ENCODE peak calls at places on chromosomes 4 and X, in eight cellular contexts. J, T, U, L, B, A, O and F are unnamed samples.

GRCh38 chr4:108270466-108271450 is 102.0 kb upstream of the LEF1 start:
- DNase-seq in J (peak), T (no peak), U (peak), L (no peak), B (peak), A (no peak), O (no peak), F (no peak)

GRCh38 chr4:7804759-7805385 is 134.8 kb downstream of the AFAP1 start:
- DNase-seq in J (no peak), T (no peak), U (no peak), L (no peak), B (no peak), A (no peak), O (no peak), F (no peak)

GRCh38 chr4:6221851-6222760 is 21.8 kb upstream of the JAKMIP1 start:
- DNase-seq in J (no peak), T (peak), U (no peak), L (peak), B (peak), A (no peak), O (peak), F (no peak)

GRCh38 chr4:135256111-135256510 is 1054.5 kb upstream of the PABPC4L start:
- DNase-seq in J (no peak), T (no peak), U (no peak), L (no peak), B (peak), A (no peak), O (no peak), F (no peak)

GRCh38 chrX:126063984-126064383 is 102.1 kb downstream of the DCAF12L2 start:
- DNase-seq in J (no peak), T (no peak), U (no peak), L (no peak), B (no peak), A (no peak), O (no peak), F (no peak)

GRCh38 chrX:103418811-103419210 is 42.5 kb downstream of the BEX3 start:
- DNase-seq in J (no peak), T (no peak), U (no peak), L (no peak), B (no peak), A (no peak), O (no peak), F (no peak)

GRCh38 chr4:139761461-139761860 is 95.8 kb downstream of the MGST2 start:
- DNase-seq in J (peak), T (no peak), U (no peak), L (no peak), B (peak), A (no peak), O (no peak), F (no peak)

GRCh38 chr4:165312506-165312905 is 15.0 kb upstream of the MSMO1 start:
- DNase-seq in J (peak), T (no peak), U (no peak), L (no peak), B (peak), A (no peak), O (no peak), F (no peak)

GRCh38 chr4:182968917-182969650 is 51.9 kb upstream of the DCTD start:
- DNase-seq in J (no peak), T (no peak), U (no peak), L (no peak), B (no peak), A (no peak), O (no peak), F (no peak)

GRCh38 chr4:89469930-89470375 is 162.4 kb upstream of the GPRIN3 start:
- DNase-seq in J (peak), T (no peak), U (peak), L (no peak), B (peak), A (no peak), O (no peak), F (no peak)

GRCh38 chrX:136780738-136781137 is at the start of gene ARHGEF6:
- DNase-seq in J (peak), T (no peak), U (no peak), L (peak), B (no peak), A (no peak), O (no peak), F (no peak)

GRCh38 chrX:1029494-1029893 is 183.0 kb downstream of the CRLF2 start:
- DNase-seq in J (no peak), T (no peak), U (no peak), L (no peak), B (no peak), A (no peak), O (no peak), F (no peak)

GRCh38 chr4:187256897-187257296 is 533.2 kb upstream of the FAT1 start:
- DNase-seq in J (no peak), T (no peak), U (no peak), L (no peak), B (no peak), A (no peak), O (no peak), F (no peak)

GRCh38 chr4:2786152-2786671 is 6.7 kb upstream of the SH3BP2 start:
- DNase-seq in J (no peak), T (no peak), U (no peak), L (no peak), B (no peak), A (no peak), O (no peak), F (no peak)

GRCh38 chr4:85522836-85523235 is 47.9 kb downstream of the ARHGAP24 start:
- DNase-seq in J (no peak), T (no peak), U (no peak), L (no peak), B (peak), A (no peak), O (no peak), F (no peak)
- TF ChIP-seq CTCF in J (no peak), T (no peak), U (no peak), L (no peak), B (no peak), A (no peak), O (no peak), F (no peak)

GRCh38 chr4:10196191-10196590 is 79.6 kb upstream of the WDR1 start:
- DNase-seq in J (no peak), T (no peak), U (no peak), L (no peak), B (no peak), A (no peak), O (no peak), F (no peak)
- TF ChIP-seq CTCF in J (no peak), T (no peak), U (no peak), L (no peak), B (no peak), A (no peak), O (no peak), F (no peak)

GRCh38 chrX:75623535-75623934 is 100.7 kb upstream of the ZDHHC15 start:
- DNase-seq in J (no peak), T (no peak), U (no peak), L (no peak), B (peak), A (no peak), O (no peak), F (no peak)
- TF ChIP-seq CTCF in J (peak), T (no peak), U (no peak), L (peak), B (peak), A (no peak), O (no peak), F (no peak)

GRCh38 chrX:95764972-95765451 is 919.6 kb upstream of the DIAPH2 start:
- DNase-seq in J (peak), T (no peak), U (no peak), L (peak), B (peak), A (no peak), O (no peak), F (peak)
- TF ChIP-seq CTCF in J (peak), T (no peak), U (peak), L (peak), B (peak), A (no peak), O (peak), F (no peak)

DNA sequence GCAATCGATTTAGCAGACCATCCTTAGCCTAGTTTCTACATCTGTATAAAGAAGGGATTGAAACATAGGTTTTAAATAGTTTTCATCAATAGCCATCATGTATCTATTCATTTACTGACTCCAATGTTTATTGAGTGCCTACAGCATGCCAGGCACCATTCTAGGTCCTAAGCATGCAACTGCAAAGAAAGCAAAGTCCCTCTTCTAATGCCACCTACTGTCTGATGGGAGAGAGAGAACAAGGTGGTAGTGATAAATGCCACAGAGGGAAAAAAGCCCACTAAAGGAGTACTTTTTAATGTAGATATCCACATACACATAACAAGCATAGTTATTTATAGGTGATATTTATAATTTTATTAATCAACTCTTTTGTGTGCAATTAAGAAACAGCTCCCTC is 67.6 kb upstream of the PPARGC1A start:
- DNase-seq in J (no peak), T (no peak), U (no peak), L (no peak), B (no peak), A (no peak), O (no peak), F (no peak)
- TF ChIP-seq CTCF in J (no peak), T (no peak), U (no peak), L (no peak), B (no peak), A (no peak), O (no peak), F (no peak)

DNA sequence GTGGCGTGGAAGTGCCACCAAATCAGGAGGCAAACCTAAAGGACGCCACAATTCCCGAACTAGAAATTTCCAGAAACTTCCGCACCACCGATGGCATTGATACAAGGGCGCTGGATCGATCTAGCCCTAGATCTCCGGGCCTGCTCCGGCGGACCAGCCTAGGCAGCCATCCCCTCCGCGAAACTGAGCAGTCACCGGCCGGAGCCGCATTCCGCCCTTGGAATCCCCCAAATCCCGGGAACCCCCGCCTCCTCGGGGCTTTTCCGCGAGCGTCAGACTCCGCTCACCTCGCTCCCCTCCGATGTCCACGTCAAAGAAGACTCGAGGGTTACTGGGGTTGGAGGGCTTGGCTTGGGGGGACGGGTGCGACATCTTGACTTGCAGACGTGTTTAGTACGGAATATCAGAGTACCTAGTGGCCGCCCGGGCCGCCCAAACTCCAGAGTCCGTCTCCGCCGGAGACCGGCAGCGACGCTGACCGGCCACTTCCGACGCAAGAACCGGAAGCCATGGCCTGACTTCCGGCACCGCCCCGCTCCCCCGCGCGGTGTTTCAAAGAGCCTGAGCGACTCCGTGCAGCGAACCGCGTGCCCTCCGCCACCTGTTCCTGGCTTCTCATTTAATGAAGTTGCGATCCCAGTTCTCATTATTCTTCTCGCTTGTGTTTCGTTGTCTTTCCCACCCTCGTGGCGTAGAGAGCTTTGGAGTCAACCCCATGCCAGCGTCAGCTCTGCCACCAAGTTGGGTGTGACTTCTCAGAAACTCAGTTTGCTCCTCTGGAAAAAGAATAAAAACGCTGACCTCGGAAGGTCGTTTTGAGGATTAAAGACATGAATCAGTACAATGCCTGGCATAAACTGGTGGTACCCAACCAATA is at the start of gene PPID:
- DNase-seq in J (peak), T (peak), U (peak), L (peak), B (peak), A (no peak), O (peak), F (peak)
- TF ChIP-seq CTCF in J (no peak), T (no peak), U (no peak), L (no peak), B (peak), A (no peak), O (no peak), F (no peak)

GRCh38 chrX:9921407-9921806 is 45.8 kb upstream of the CLDN34 start:
- DNase-seq in J (no peak), T (no peak), U (no peak), L (no peak), B (no peak), A (no peak), O (no peak), F (no peak)

GRCh38 chrX:9926002-9926401 is 41.2 kb upstream of the CLDN34 start:
- DNase-seq in J (no peak), T (no peak), U (no peak), L (no peak), B (no peak), A (no peak), O (no peak), F (no peak)

GRCh38 chrX:9927638-9928037 is 39.5 kb upstream of the CLDN34 start:
- DNase-seq in J (no peak), T (no peak), U (no peak), L (no peak), B (no peak), A (no peak), O (no peak), F (no peak)

GRCh38 chrX:9919632-9920172 is 47.5 kb upstream of the CLDN34 start:
- DNase-seq in J (no peak), T (no peak), U (no peak), L (no peak), B (no peak), A (no peak), O (no peak), F (no peak)

GRCh38 chrX:9923357-9923756 is 43.8 kb upstream of the CLDN34 start:
- DNase-seq in J (no peak), T (no peak), U (no peak), L (no peak), B (no peak), A (no peak), O (no peak), F (no peak)
- TF ChIP-seq CTCF in J (no peak), T (no peak), U (no peak), L (no peak), B (no peak), A (no peak), O (no peak), F (no peak)

GRCh38 chr4:106818764-106819163 is 217.3 kb downstream of the DKK2 start:
- DNase-seq in J (peak), T (no peak), U (no peak), L (no peak), B (peak), A (no peak), O (no peak), F (no peak)
- TF ChIP-seq CTCF in J (peak), T (no peak), U (no peak), L (no peak), B (peak), A (no peak), O (no peak), F (no peak)

GRCh38 chr4:924107-925096 is 7.7 kb downstream of the GAK start:
- DNase-seq in J (no peak), T (no peak), U (no peak), L (no peak), B (peak), A (no peak), O (no peak), F (no peak)

GRCh38 chr4:925771-926500 is 6.2 kb downstream of the GAK start:
- DNase-seq in J (no peak), T (no peak), U (no peak), L (no peak), B (peak), A (no peak), O (no peak), F (no peak)

GRCh38 chr4:929096-929765 is 2.9 kb downstream of the GAK start:
- DNase-seq in J (no peak), T (no peak), U (no peak), L (no peak), B (no peak), A (no peak), O (no peak), F (no peak)

GRCh38 chr4:925171-925570 is 6.9 kb downstream of the GAK start:
- DNase-seq in J (no peak), T (no peak), U (no peak), L (no peak), B (no peak), A (no peak), O (no peak), F (no peak)

GRCh38 chr4:926538-926937 is 5.6 kb downstream of the GAK start:
- DNase-seq in J (peak), T (no peak), U (no peak), L (no peak), B (no peak), A (no peak), O (peak), F (no peak)
- TF ChIP-seq CTCF in J (peak), T (no peak), U (peak), L (no peak), B (peak), A (peak), O (no peak), F (no peak)

DNA sequence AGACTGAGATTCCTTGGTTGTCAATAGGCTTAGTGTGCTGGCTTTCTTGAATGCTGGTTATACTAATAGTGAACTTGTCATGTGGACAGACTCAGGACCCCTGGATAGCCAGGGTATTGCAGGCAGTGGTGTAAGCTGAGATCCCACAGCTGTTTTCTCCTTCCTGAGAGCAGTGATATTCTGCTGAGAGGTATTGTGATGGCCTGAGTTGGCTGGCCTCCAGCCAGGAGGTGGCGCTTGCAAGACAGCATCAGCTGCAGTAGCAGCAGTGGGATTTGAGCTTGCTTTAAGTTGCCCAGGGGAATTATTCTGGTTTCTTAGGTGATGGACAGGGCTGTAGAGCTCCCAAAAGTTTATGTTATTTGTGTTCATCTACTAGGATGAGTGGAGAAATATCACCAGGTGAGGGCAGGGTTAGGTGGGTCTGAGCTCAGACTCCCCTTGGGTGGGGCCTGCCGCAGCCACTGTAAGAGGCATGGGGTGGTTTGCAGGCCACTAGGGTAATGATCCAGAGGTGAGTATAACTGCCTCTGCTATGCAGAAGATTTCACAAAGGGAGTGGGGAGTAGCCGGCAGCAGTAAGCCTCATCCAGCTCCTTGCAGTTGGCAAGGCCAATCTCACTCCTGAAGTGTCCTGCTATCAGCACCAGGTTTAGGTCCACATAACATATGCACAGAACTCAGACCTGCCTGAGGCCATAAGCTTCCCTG is 66.2 kb downstream of the IL15 start:
- DNase-seq in J (peak), T (no peak), U (no peak), L (no peak), B (peak), A (no peak), O (no peak), F (peak)
- TF ChIP-seq CTCF in J (peak), T (no peak), U (peak), L (no peak), B (peak), A (no peak), O (no peak), F (no peak)